ENCODE peak calls at places on chromosomes 13 and 19, in four cellular contexts. W is fibroblast of the aortic adventitia, T is epithelial cell of esophagus, C is MM.1S. X is an unnamed sample.

GRCh38 chr19:42323852-42324654 is 1.4 kb upstream of the MEGF8 start:
- DNase-seq in C (no peak), T (no peak), W (no peak), X (no peak)

GRCh38 chr19:13962738-13963602 is 10.7 kb downstream of the DCAF15 start:
- DNase-seq in W (no peak), T (no peak), C (no peak), X (peak)

GRCh38 chr13:97000295-97000925 is 6.1 kb upstream of the OXGR1 start:
- DNase-seq in C (no peak), T (no peak), W (no peak), X (peak)

GRCh38 chr13:23599083-23599925 is 29.1 kb downstream of the TNFRSF19 start:
- DNase-seq in C (no peak), W (no peak), T (peak), X (no peak)

GRCh38 chr13:53242015-53242414 is 213.4 kb downstream of the OLFM4 start:
- DNase-seq in C (no peak), T (no peak), W (no peak), X (no peak)

GRCh38 chr13:87324558-87324957 is 346.6 kb upstream of the SLITRK5 start:
- DNase-seq in C (no peak), T (no peak), W (no peak), X (no peak)

GRCh38 chr19:3520166-3521103 is 14.3 kb downstream of the FZR1 start:
- DNase-seq in W (no peak), C (no peak), T (peak), X (no peak)

GRCh38 chr13:41065098-41065497 is 3.8 kb downstream of the WBP4 start:
- DNase-seq in T (no peak), W (peak), C (no peak), X (peak)

GRCh38 chr13:44396963-44397580 is 23.4 kb downstream of the SERP2 start:
- DNase-seq in C (no peak), T (no peak), W (peak), X (peak)

GRCh38 chr19:28864577-28865042 is 348.3 kb downstream of the UQCRFS1 start:
- DNase-seq in W (peak), T (no peak), C (no peak), X (peak)

GRCh38 chr13:69324109-69324886 is 783.3 kb upstream of the ATXN8OS start:
- DNase-seq in T (peak), C (no peak), W (no peak), X (no peak)

GRCh38 chr13:101144808-101145419 is 271.4 kb downstream of the NALCN start:
- DNase-seq in W (peak), T (peak), C (peak), X (peak)

GRCh38 chr13:54449922-54450321 is 1421.3 kb downstream of the OLFM4 start:
- DNase-seq in C (no peak), W (no peak), T (peak), X (no peak)

GRCh38 chr19:39307233-39307821 is 11.1 kb downstream of the IFNL1 start:
- DNase-seq in W (no peak), T (peak), C (no peak), X (peak)

GRCh38 chr19:58543826-58544590 is at the start of gene TRIM28:
- DNase-seq in T (peak), W (peak), C (peak), X (peak)

GRCh38 chr13:80783926-80784325 is 443.0 kb upstream of the SPRY2 start:
- DNase-seq in T (no peak), W (peak), C (no peak), X (peak)

GRCh38 chr13:36866232-36866631 is 47.2 kb downstream of the RFXAP start:
- DNase-seq in C (no peak), W (no peak), T (no peak), X (no peak)

GRCh38 chr13:105063676-105064075 is 1471.8 kb downstream of the EFNB2 start:
- DNase-seq in W (no peak), C (no peak), T (no peak), X (peak)

GRCh38 chr19:572891-573825 is 762 bp downstream of the BSG start:
- DNase-seq in T (peak), W (peak), C (peak), X (peak)

GRCh38 chr19:6519289-6519688 is 11.5 kb upstream of the TNFSF9 start:
- DNase-seq in C (no peak), W (peak), T (peak), X (peak)
- H3K4me3 ChIP-seq in C (no peak), W (no peak), T (no peak), X (no peak)

DNA sequence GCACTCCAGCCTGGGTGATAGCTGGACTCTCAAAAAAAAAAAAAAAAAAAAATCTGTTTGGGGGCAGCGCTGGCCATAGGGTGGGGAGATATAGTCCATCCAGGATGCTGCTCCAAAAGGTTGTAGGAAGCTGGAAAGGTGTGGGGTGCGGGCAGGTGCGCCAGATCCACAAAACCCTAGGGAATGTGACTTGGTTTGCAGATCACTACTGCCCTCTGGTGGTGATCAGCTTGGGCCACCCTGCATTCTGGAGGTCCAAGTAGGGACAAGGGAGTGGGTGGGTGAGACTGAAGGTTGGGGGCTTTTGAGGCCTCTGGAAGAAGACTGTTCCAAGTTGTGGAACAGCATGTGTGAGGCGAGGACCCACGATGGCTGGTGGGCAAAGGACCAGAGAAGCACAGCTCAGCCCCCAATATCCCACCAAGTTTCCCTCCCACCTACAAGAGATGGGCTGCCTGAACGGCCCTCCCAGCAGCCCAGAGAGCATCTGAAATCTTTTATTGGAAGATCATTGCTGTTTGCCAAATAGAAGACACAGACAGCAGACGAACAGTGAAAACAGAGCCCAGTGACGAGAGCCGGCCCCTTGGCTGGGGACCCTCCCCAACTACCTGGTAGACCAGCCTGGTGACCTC is 10.4 kb upstream of the TYK2 start:
- DNase-seq in C (peak), W (peak), T (peak), X (peak)
- TF ChIP-seq CTCF in C (peak), W (peak), T (peak), X (peak)

GRCh38 chr13:94464771-94465170 is 14.7 kb downstream of the DCT start:
- DNase-seq in T (no peak), W (no peak), C (no peak), X (no peak)

GRCh38 chr13:94459116-94459515 is 20.4 kb downstream of the DCT start:
- DNase-seq in C (no peak), W (no peak), T (no peak), X (no peak)

DNA sequence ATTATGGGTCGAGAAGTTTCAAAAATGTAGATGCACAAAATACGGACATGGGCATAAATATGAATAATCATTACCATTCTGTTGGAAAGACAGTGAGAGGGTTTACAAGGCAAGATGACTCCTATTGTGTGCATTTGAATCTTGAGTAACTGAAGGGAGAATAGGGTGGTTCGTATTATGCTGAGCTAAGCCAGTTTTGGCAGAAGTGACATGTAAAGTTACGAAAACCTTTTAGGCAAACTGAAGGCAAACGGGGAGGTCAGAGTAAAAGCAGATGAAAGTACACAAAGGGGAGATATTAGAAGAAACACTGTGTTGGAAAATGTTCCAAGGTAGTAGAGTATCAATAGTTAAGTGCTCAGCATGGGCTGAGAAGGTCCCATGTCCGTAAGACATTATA is 16.8 kb downstream of the DCT start:
- DNase-seq in C (no peak), W (no peak), T (no peak), X (no peak)
- H3K4me3 ChIP-seq in C (no peak), W (no peak), T (no peak), X (no peak)

DNA sequence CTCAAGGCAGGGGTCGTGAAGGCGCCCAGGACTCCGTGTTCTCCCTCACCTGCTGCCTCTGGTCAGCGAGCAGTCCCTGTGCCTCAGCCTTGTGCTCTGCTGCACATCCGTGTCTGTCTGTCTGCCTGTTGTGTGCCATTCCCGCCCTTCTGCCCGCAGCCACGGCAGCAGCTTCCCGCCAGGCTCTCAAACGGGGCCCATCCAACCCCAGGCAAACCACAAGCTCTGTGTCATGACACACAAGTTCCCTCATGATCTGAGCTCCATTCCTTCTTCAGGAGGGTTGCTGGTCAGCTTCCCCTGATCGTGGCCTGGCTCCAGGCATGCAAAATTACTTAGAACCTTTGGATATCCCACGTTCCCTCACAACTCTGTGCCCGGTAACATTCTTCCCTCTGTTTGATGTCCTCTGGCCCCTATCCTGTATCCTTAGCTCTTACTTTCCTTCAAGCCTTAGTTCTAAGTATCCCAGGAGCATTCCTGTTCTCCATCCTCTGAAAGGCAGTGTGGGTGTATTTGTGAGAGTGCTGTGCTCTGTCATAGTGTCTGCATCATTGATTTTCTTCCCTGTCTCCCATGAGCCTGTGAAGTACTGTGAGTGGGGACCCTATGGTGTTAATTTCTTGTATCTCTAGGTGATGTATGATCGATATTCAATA is 3.2 kb downstream of the GPR183 start:
- DNase-seq in C (no peak), T (no peak), W (no peak), X (no peak)
- TF ChIP-seq CTCF in C (no peak), T (no peak), W (no peak), X (no peak)

DNA sequence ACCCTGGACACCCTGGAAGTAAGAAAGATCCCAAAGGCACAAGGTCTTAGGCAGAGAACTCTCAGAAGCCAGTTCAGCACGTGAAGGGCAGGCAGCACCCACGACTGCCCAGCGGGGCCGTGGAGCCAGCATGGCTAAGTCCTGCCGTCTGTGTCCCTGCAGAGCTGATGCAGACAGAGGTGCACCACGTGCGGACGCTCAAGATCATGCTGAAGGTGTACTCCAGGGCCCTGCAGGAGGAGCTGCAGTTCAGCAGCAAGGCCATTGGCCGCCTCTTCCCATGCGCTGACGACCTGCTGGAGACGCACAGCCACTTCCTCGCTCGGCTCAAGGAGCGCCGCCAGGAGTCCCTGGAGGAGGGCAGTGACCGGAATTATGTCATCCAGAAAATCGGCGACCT is 44.8 kb downstream of the PEX11G start:
- DNase-seq in W (no peak), T (no peak), C (no peak), X (no peak)
- H3K4me3 ChIP-seq in W (no peak), T (no peak), C (no peak), X (no peak)

DNA sequence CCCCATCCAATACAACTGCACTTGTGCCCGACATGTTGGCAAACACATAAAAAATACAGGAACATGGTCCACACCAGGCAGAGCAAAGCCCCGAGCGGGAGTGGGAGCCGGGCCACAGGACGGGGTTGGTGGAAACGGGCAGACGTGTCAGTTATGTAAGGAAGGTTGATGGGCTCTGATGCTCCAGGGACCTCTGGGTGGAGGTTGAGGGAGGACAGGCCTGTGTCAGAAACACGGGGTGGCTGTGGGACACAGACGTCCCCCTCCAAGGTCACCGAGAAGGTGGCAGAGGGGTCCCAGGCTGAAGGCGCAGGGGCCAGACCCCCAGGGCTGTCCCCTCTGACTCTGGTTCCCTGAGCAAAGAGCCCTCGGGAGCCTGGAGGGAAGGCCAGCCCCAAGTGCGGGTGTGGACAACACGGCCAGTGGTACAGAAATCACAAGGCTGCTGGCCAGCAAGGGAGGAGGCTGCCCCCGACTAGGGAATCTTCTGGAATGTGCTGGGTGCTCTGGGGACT is 31.4 kb upstream of the C13orf46 start:
- DNase-seq in T (no peak), W (no peak), C (no peak), X (no peak)
- TF ChIP-seq CTCF in T (no peak), W (no peak), C (no peak), X (no peak)

X was measured in cardiac fibroblast.